ENCODE peak calls at places on chromosomes 4 and X, in nine cellular contexts. One of them, this sample, is unnamed.

GRCh38 chrX:12210196-12210815 is 72.0 kb downstream of the FRMPD4 start:
- DNase-seq in GM23338: no peak
- DNase-seq in mammary epithelial cell: peak; percentile 83
- DNase-seq in PC-9: no peak
- DNase-seq in H9: no peak
- DNase-seq in K562: no peak
- DNase-seq in IMR-90: peak; percentile 78
- DNase-seq in astrocyte: peak; percentile 57
- DNase-seq in SK-N-SH: no peak
- DNase-seq in this sample: no peak

GRCh38 chr4:83022724-83023427 is 12.1 kb upstream of the COPS4 start:
- DNase-seq in IMR-90: peak; percentile 76
- DNase-seq in GM23338: no peak
- DNase-seq in astrocyte: peak; percentile 37
- DNase-seq in mammary epithelial cell: peak; percentile 47
- DNase-seq in K562: no peak
- DNase-seq in H9: no peak
- DNase-seq in SK-N-SH: no peak
- DNase-seq in PC-9: no peak
- DNase-seq in this sample: peak; percentile 70

GRCh38 chr4:182847956-182848450 is 69.2 kb downstream of the DCTD start:
- DNase-seq in IMR-90: no peak
- DNase-seq in PC-9: no peak
- DNase-seq in mammary epithelial cell: no peak
- DNase-seq in GM23338: no peak
- DNase-seq in SK-N-SH: no peak
- DNase-seq in astrocyte: no peak
- DNase-seq in H9: no peak
- DNase-seq in K562: no peak
- DNase-seq in this sample: no peak

GRCh38 chr4:150828159-150828558 is 186.9 kb downstream of the LRBA start:
- DNase-seq in astrocyte: no peak
- DNase-seq in mammary epithelial cell: no peak
- DNase-seq in GM23338: no peak
- DNase-seq in H9: no peak
- DNase-seq in IMR-90: no peak
- DNase-seq in SK-N-SH: no peak
- DNase-seq in K562: no peak
- DNase-seq in PC-9: no peak
- DNase-seq in this sample: no peak

GRCh38 chr4:151315212-151315886 is 10.1 kb downstream of the SH3D19 start:
- DNase-seq in GM23338: no peak
- DNase-seq in H9: no peak
- DNase-seq in mammary epithelial cell: peak; percentile 56
- DNase-seq in PC-9: peak; percentile 83
- DNase-seq in K562: no peak
- DNase-seq in IMR-90: no peak
- DNase-seq in SK-N-SH: no peak
- DNase-seq in astrocyte: peak; percentile 65
- DNase-seq in this sample: no peak

GRCh38 chr4:147110968-147111367 is 165.3 kb upstream of the TTC29 start:
- DNase-seq in GM23338: no peak
- DNase-seq in K562: no peak
- DNase-seq in astrocyte: no peak
- DNase-seq in SK-N-SH: peak; percentile 29
- DNase-seq in IMR-90: peak; percentile 47
- DNase-seq in mammary epithelial cell: no peak
- DNase-seq in PC-9: no peak
- DNase-seq in H9: no peak
- DNase-seq in this sample: peak; percentile 73

GRCh38 chr4:109248322-109248895 is 54.0 kb downstream of the COL25A1 start:
- DNase-seq in mammary epithelial cell: no peak
- DNase-seq in H9: no peak
- DNase-seq in astrocyte: no peak
- DNase-seq in GM23338: no peak
- DNase-seq in K562: no peak
- DNase-seq in PC-9: no peak
- DNase-seq in SK-N-SH: no peak
- DNase-seq in IMR-90: no peak
- DNase-seq in this sample: no peak

GRCh38 chr4:145075742-145076472 is 22.1 kb downstream of the ANAPC10 start:
- DNase-seq in GM23338: no peak
- DNase-seq in PC-9: no peak
- DNase-seq in SK-N-SH: no peak
- DNase-seq in H9: no peak
- DNase-seq in IMR-90: no peak
- DNase-seq in K562: peak; percentile 29
- DNase-seq in astrocyte: no peak
- DNase-seq in mammary epithelial cell: no peak
- DNase-seq in this sample: no peak

GRCh38 chr4:128220286-128221235 is 67.1 kb downstream of the PGRMC2 start:
- DNase-seq in K562: peak; percentile 25
- DNase-seq in PC-9: peak; percentile 37
- DNase-seq in mammary epithelial cell: peak; percentile 42
- DNase-seq in SK-N-SH: peak; percentile 36
- DNase-seq in astrocyte: peak; percentile 87
- DNase-seq in GM23338: peak; percentile 41
- DNase-seq in IMR-90: peak; percentile 75
- DNase-seq in H9: no peak
- DNase-seq in this sample: peak; percentile 81

GRCh38 chrX:148382983-148383382 is 117.4 kb upstream of the AFF2 start:
- DNase-seq in IMR-90: no peak
- DNase-seq in SK-N-SH: no peak
- DNase-seq in astrocyte: no peak
- DNase-seq in H9: peak; percentile 41
- DNase-seq in mammary epithelial cell: no peak
- DNase-seq in GM23338: peak; percentile 43
- DNase-seq in K562: no peak
- DNase-seq in PC-9: no peak
- DNase-seq in this sample: no peak

GRCh38 chr4:16532240-16532990 is 306.1 kb upstream of the TAPT1 start:
- DNase-seq in GM23338: no peak
- DNase-seq in mammary epithelial cell: peak; percentile 1
- DNase-seq in PC-9: no peak
- DNase-seq in K562: no peak
- DNase-seq in SK-N-SH: no peak
- DNase-seq in H9: no peak
- DNase-seq in astrocyte: peak; percentile 96
- DNase-seq in IMR-90: peak; percentile 91
- DNase-seq in this sample: no peak

GRCh38 chrX:136920001-136920400 is 39.5 kb upstream of the RBMX start:
- DNase-seq in H9: no peak
- DNase-seq in K562: no peak
- DNase-seq in astrocyte: no peak
- DNase-seq in mammary epithelial cell: no peak
- DNase-seq in SK-N-SH: no peak
- DNase-seq in IMR-90: peak; percentile 32
- DNase-seq in PC-9: no peak
- DNase-seq in GM23338: no peak
- DNase-seq in this sample: peak; percentile 62

GRCh38 chr4:59855630-59856352 is 1344.3 kb upstream of the ADGRL3 start:
- DNase-seq in IMR-90: no peak
- DNase-seq in H9: peak; percentile 31
- DNase-seq in mammary epithelial cell: no peak
- DNase-seq in GM23338: peak; percentile 3
- DNase-seq in astrocyte: no peak
- DNase-seq in PC-9: no peak
- DNase-seq in K562: no peak
- DNase-seq in SK-N-SH: no peak
- DNase-seq in this sample: no peak

GRCh38 chr4:39469429-39470077 is 10.7 kb downstream of the LIAS start:
- DNase-seq in mammary epithelial cell: peak; percentile 69
- DNase-seq in astrocyte: peak; percentile 78
- DNase-seq in H9: peak; percentile 70
- DNase-seq in GM23338: peak; percentile 90
- DNase-seq in IMR-90: peak; percentile 87
- DNase-seq in SK-N-SH: peak; percentile 62
- DNase-seq in K562: peak; percentile 67
- DNase-seq in PC-9: peak; percentile 77
- DNase-seq in this sample: peak; percentile 90

DNA sequence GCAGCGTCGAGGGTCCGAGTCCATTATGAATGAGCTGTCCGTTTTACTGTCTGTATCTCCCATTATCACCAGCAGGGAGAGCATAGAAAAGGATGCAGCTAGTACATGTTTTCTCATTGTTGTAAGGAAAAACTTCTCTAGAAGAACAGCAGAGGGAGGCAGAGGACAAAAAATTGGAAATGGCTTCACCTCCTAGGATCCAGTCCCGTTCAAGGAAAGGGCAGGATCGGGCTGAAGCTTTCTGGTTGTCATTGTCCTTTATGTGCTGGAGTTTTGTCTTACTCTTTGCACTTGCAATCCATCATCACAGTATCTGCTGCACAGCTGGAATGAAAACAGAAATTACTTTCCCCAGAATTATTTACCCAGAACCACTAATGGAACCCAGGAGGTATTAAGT is 14.7 kb downstream of the NDP start:
- DNase-seq in H9: peak; percentile 45
- DNase-seq in SK-N-SH: peak; percentile 64
- DNase-seq in PC-9: peak; percentile 51
- DNase-seq in GM23338: peak; percentile 82
- DNase-seq in mammary epithelial cell: peak; percentile 68
- DNase-seq in K562: peak; percentile 73
- DNase-seq in IMR-90: peak; percentile 83
- DNase-seq in astrocyte: peak; percentile 74
- DNase-seq in this sample: peak; percentile 83
- TF ChIP-seq CTCF in H9: peak; percentile 76
- TF ChIP-seq CTCF in SK-N-SH: peak; percentile 86
- TF ChIP-seq CTCF in PC-9: peak; percentile 67
- TF ChIP-seq CTCF in GM23338: peak; percentile 68
- TF ChIP-seq CTCF in mammary epithelial cell: peak; percentile 77
- TF ChIP-seq CTCF in K562: peak; percentile 92
- TF ChIP-seq CTCF in IMR-90: peak; percentile 95
- TF ChIP-seq CTCF in astrocyte: peak; percentile 79
- TF ChIP-seq CTCF in this sample: peak; percentile 87

GRCh38 chr4:40681600-40682297 is 52.1 kb upstream of the RBM47 start:
- DNase-seq in IMR-90: no peak
- DNase-seq in mammary epithelial cell: no peak
- DNase-seq in astrocyte: no peak
- DNase-seq in H9: no peak
- DNase-seq in K562: no peak
- DNase-seq in GM23338: no peak
- DNase-seq in PC-9: no peak
- DNase-seq in SK-N-SH: no peak
- DNase-seq in this sample: peak; percentile 2
- H2AFZ ChIP-seq in IMR-90: no peak overlapping the region
- H2AFZ ChIP-seq in mammary epithelial cell: peak overlapping the region; percentile 42
- H2AFZ ChIP-seq in astrocyte: no peak overlapping the region
- H2AFZ ChIP-seq in H9: no peak overlapping the region
- H2AFZ ChIP-seq in K562: no peak overlapping the region
- H2AFZ ChIP-seq in GM23338: peak overlapping the region; percentile 75
- H2AFZ ChIP-seq in PC-9: no peak overlapping the region
- H2AFZ ChIP-seq in SK-N-SH: no peak overlapping the region
- H2AFZ ChIP-seq in this sample: no peak overlapping the region

GRCh38 chr4:141047228-141047884 is 85.9 kb downstream of the RNF150 start:
- DNase-seq in GM23338: no peak
- DNase-seq in K562: no peak
- DNase-seq in mammary epithelial cell: no peak
- DNase-seq in PC-9: no peak
- DNase-seq in IMR-90: peak; percentile 87
- DNase-seq in H9: no peak
- DNase-seq in SK-N-SH: peak; percentile 17
- DNase-seq in astrocyte: peak; percentile 75
- DNase-seq in this sample: peak; percentile 46

GRCh38 chr4:141041021-141041476 is 92.2 kb downstream of the RNF150 start:
- DNase-seq in mammary epithelial cell: no peak
- DNase-seq in H9: no peak
- DNase-seq in SK-N-SH: no peak
- DNase-seq in GM23338: no peak
- DNase-seq in IMR-90: peak; percentile 54
- DNase-seq in K562: no peak
- DNase-seq in astrocyte: peak; percentile 57
- DNase-seq in PC-9: no peak
- DNase-seq in this sample: no peak

GRCh38 chr4:141046255-141046654 is 87.0 kb downstream of the RNF150 start:
- DNase-seq in mammary epithelial cell: peak; percentile 73
- DNase-seq in K562: peak; percentile 2
- DNase-seq in GM23338: no peak
- DNase-seq in IMR-90: peak; percentile 100
- DNase-seq in PC-9: no peak
- DNase-seq in SK-N-SH: no peak
- DNase-seq in astrocyte: peak; percentile 100
- DNase-seq in H9: no peak
- DNase-seq in this sample: peak; percentile 52

DNA sequence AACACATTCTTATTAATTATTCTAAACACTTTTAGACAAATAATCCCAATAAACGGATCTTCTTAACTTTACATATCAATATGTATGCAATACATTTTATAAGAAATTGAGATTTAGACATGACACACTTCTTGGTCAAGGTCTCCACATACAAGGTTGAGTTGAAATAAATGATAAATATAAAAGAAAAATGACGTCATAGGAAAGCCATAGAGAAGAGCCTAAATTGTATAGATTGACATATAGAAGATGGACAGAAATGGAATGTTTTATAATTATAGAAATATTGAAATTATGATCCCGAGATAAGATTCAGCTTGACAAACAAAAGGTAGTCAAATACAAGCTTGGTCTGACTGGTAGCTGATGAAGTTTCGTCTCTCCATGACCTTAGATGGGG is 87.4 kb downstream of the RNF150 start:
- DNase-seq in IMR-90: no peak
- DNase-seq in GM23338: no peak
- DNase-seq in K562: no peak
- DNase-seq in PC-9: no peak
- DNase-seq in H9: no peak
- DNase-seq in mammary epithelial cell: no peak
- DNase-seq in astrocyte: no peak
- DNase-seq in SK-N-SH: no peak
- DNase-seq in this sample: no peak
- H3K27ac ChIP-seq in IMR-90: no peak overlapping the region
- H3K27ac ChIP-seq in GM23338: no peak overlapping the region
- H3K27ac ChIP-seq in K562: no peak overlapping the region
- H3K27ac ChIP-seq in PC-9: no peak overlapping the region
- H3K27ac ChIP-seq in H9: no peak overlapping the region
- H3K27ac ChIP-seq in mammary epithelial cell: no peak overlapping the region
- H3K27ac ChIP-seq in astrocyte: peak overlapping the region; percentile 71
- H3K27ac ChIP-seq in SK-N-SH: peak overlapping the region; percentile 66
- H3K27ac ChIP-seq in this sample: peak overlapping the region; percentile 88

DNA sequence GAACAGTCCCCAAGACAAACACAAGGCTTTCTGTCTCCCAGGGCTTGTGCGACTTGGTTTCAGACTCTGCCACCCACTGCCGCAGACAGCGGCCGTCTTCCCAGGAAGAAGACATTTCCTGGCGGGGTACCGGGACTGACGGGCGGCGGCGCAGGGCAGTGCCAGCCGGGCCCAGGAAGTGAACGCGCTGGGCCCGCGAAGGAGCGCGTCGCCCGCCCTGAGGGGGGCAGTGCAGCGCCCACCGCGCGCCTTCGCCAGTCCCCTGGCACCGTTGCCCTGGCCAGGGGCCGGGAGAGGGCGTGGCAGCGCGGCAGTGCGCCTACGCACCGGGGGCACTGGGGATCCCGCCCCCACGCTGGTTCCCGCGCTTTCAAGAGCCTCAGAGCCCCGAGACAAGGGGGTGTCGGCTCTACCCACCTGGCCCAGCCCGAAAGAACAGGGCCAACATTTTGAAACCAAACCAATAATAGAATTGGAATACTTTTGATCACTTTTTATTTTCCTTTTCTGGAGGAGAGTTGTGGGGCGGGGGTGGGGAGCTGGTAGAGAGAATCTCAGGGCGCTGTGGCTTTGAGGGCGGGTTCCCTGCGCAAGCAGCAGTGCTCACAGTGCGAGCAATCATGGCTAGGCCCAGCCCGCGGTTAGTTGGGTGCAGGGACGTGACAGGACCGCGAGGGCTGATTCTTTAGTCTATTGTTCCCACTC is 23.6 kb upstream of the APLN start:
- DNase-seq in GM23338: peak; percentile 32
- DNase-seq in K562: no peak
- DNase-seq in SK-N-SH: peak; percentile 62
- DNase-seq in IMR-90: no peak
- DNase-seq in H9: no peak
- DNase-seq in mammary epithelial cell: no peak
- DNase-seq in astrocyte: no peak
- DNase-seq in PC-9: peak; percentile 39
- DNase-seq in this sample: no peak
- TF ChIP-seq CTCF in GM23338: no peak
- TF ChIP-seq CTCF in K562: no peak
- TF ChIP-seq CTCF in SK-N-SH: peak; percentile 15
- TF ChIP-seq CTCF in IMR-90: no peak
- TF ChIP-seq CTCF in H9: peak; percentile 22
- TF ChIP-seq CTCF in mammary epithelial cell: no peak
- TF ChIP-seq CTCF in astrocyte: no peak
- TF ChIP-seq CTCF in PC-9: peak; percentile 56
- TF ChIP-seq CTCF in this sample: peak; percentile 22